ENCODE peak calls at places on chromosome 5, in seven cellular contexts. Z is SK-N-SH, J is H1, M is HepG2, V is K562, W is T47D, G is GM12878. O is an unnamed sample.

GRCh38 chr5:96463106-96463505 is 30.1 kb upstream of the PCSK1 start:
- DNase-seq in G (no peak), W (no peak), J (no peak), M (no peak), Z (no peak), V (no peak), O (no peak)

GRCh38 chr5:78899922-78900362 is 85.2 kb downstream of the ARSB start:
- DNase-seq in M (peak), G (no peak), Z (no peak), W (no peak), V (peak), J (peak), O (peak)

GRCh38 chr5:143168171-143168681 is 235.3 kb downstream of the NR3C1 start:
- DNase-seq in V (no peak), G (no peak), Z (no peak), J (no peak), W (no peak), M (no peak), O (no peak)

GRCh38 chr5:142900926-142901325 is 130.7 kb downstream of the ARHGAP26 start:
- DNase-seq in V (no peak), G (no peak), W (no peak), M (no peak), Z (no peak), J (no peak), O (no peak)

GRCh38 chr5:24832021-24832420 is 187.2 kb upstream of the CDH10 start:
- DNase-seq in Z (no peak), J (no peak), V (no peak), W (no peak), M (no peak), G (no peak), O (no peak)

GRCh38 chr5:218457-219289 is 553 bp downstream of the SDHA start:
- DNase-seq in J (no peak), M (peak), W (peak), G (no peak), V (peak), Z (peak), O (no peak)

GRCh38 chr5:126452477-126452876 is 29.3 kb downstream of the GRAMD2B start:
- DNase-seq in V (no peak), M (no peak), W (no peak), J (no peak), Z (no peak), G (no peak), O (no peak)

GRCh38 chr5:142587354-142587965 is 98.4 kb downstream of the FGF1 start:
- DNase-seq in M (peak), W (no peak), Z (no peak), V (peak), G (no peak), J (peak), O (peak)

GRCh38 chr5:61397238-61397637 is 65.2 kb downstream of the ZSWIM6 start:
- DNase-seq in V (no peak), Z (no peak), J (no peak), M (no peak), G (no peak), W (no peak), O (no peak)

GRCh38 chr5:1005362-1005851 is 3.2 kb upstream of the NKD2 start:
- DNase-seq in J (peak), Z (no peak), V (no peak), G (no peak), M (no peak), W (no peak), O (no peak)

DNA sequence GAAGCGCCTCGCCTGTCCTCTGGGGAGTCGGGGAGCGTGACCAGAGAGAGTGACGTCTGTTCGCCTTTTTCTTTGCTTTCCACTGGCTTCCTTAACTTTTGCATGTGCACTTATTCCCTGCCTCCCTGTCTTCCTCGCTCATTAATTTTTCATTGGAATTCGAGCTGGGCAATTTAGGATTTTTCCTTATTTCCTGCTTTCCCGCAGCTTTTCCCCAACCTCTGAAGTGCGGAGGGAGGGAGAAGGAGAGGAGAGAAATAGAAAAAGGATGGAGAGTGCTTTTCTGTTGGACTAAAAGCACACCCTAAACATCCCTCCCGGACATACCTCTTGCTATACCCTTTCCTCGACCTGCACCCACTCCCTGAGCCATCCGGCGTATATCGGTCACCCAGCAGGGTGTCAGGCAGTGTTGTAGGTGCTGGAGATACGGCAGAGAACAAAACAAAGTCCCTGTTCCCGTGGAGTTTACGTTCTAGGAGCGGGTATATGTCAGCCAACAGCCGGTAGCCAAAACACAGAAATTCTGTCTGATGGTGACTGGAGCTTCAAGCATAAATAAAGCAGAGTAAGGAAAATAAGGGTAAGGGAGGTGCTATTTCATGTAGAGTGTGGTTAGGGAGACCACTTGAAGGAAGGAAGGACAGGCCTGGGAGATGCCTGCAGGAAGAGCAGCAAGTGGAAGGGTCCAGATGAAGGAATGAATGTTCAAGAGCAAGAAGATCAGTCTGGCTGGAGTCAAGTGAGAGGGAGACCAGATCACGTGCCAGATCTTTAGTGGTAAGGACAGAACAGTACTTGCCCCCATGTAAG is 612 bp upstream of the ZFR start:
- DNase-seq in M (no peak), G (no peak), Z (peak), W (no peak), J (no peak), V (no peak), O (no peak)
- TF ChIP-seq JUND in M (peak), G (no peak), Z (no peak), W (no peak), J (no peak), V (no peak), O (no peak)

GRCh38 chr5:32443541-32444190 is 874 bp downstream of the ZFR start:
- DNase-seq in V (peak), W (peak), M (no peak), G (no peak), Z (peak), J (peak), O (no peak)

GRCh38 chr5:32444191-32444945 is at the start of gene ZFR:
- DNase-seq in J (peak), Z (peak), G (peak), W (peak), M (peak), V (peak), O (peak)

GRCh38 chr5:32446660-32447059 is 2.1 kb upstream of the ZFR start:
- DNase-seq in W (no peak), V (no peak), G (no peak), Z (no peak), J (no peak), M (no peak), O (no peak)

GRCh38 chr5:32445831-32446614 is 1.5 kb upstream of the ZFR start:
- DNase-seq in W (no peak), M (no peak), Z (no peak), G (no peak), V (no peak), J (no peak), O (no peak)

GRCh38 chr5:32443145-32443540 is 1.4 kb downstream of the ZFR start:
- DNase-seq in V (no peak), G (peak), J (no peak), M (no peak), Z (peak), W (no peak), O (no peak)
- TF ChIP-seq JUND in V (no peak), G (no peak), J (no peak), M (no peak), Z (no peak), W (no peak), O (no peak)

GRCh38 chr5:150780180-150780692 is 1.7 kb downstream of the SMIM3 start:
- DNase-seq in G (peak), W (no peak), M (no peak), V (no peak), J (no peak), Z (no peak), O (no peak)

GRCh38 chr5:150783422-150783928 is 4.9 kb downstream of the SMIM3 start:
- DNase-seq in M (no peak), V (no peak), G (peak), W (peak), Z (no peak), J (no peak), O (peak)

GRCh38 chr5:150782850-150783249 is 4.3 kb downstream of the SMIM3 start:
- DNase-seq in J (no peak), M (no peak), Z (no peak), W (no peak), V (no peak), G (no peak), O (no peak)

GRCh38 chr5:150780816-150781221 is 2.3 kb downstream of the SMIM3 start:
- DNase-seq in G (no peak), W (no peak), J (no peak), M (no peak), V (no peak), Z (no peak), O (no peak)

DNA sequence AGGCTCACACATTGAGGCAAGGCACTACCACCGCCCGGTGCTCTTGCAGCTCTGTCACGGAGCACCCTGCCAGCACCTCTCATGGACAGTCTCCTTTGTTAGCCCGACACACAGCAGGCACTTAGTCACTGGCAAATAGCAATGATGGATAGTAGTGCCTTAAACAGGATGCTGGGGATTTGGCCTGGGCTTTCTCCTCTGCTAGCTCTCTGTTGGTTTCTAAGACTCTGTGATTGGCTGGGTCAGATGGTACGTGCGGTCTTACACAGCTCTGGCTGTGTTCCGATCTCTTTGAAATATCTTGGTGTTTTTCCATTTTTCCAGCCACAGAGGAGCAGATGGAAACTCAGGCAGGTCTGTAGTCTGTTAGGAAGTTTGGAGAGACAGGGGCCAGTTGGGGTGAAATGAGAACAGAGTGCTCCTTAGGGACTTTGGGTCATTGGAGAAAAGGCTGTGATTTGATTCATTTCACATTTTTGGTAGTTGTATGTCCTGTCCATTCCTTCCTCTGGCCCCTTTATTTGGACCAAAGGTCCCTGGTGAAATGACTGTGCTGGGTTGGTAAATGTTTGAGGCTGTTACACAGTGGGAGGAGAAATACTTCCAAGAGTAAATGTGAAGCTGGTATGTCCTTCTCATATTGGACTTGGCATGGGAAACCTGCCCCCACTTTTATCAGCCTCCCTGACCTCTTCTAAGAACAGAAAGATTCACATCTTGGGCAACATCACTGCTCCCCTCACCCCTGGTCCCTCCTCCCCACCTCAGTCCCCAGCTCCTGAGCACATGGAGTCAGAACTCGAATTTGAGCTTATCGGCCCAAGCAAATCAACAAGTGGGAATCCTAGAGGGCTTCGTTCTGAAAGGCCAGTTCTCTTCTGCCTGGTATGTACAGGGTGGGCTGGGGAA is 3.4 kb downstream of the SMIM3 start:
- DNase-seq in G (no peak), M (peak), Z (no peak), J (no peak), V (no peak), W (no peak), O (no peak)
- TF ChIP-seq JUND in G (no peak), M (no peak), Z (peak), J (no peak), V (no peak), W (no peak), O (no peak)

DNA sequence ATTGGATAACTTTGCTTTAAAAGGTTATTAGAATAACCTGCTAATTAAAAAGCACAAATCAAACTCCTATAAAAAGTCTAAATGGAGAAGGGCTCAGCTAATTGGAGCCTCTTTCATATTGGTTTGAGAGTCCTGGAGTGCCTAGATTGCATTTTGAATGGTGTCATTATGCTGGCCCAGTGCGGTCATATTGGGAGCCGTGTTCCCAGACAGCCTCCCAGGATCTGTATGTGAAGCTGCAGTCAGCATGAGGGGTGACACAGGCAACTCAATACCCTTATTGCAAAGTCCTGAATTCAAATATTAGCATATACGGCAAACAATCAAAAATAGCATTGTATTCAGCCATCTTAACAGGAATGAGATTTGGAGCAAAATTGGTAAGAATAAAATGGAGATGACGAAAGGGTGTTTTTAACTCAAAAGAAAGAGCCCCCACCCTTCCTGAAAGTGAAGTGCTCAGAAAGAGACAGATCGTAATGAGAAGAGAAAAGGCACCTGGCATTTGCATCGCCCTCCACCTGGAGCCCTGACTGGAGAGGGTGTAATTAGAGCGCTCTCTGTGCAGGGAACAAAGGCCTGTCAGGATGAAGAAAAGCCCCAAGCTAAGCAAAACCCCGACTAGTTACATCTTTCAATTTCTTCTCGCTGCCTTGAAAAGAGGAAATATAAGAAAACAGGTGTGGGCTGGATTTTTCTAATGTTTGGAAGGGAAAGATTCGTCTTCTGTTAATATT is 621.0 kb upstream of the ADAMTS16 start:
- DNase-seq in J (no peak), W (no peak), M (no peak), V (no peak), G (no peak), Z (no peak), O (no peak)
- TF ChIP-seq JUND in J (no peak), W (no peak), M (no peak), V (no peak), G (no peak), Z (no peak), O (no peak)

DNA sequence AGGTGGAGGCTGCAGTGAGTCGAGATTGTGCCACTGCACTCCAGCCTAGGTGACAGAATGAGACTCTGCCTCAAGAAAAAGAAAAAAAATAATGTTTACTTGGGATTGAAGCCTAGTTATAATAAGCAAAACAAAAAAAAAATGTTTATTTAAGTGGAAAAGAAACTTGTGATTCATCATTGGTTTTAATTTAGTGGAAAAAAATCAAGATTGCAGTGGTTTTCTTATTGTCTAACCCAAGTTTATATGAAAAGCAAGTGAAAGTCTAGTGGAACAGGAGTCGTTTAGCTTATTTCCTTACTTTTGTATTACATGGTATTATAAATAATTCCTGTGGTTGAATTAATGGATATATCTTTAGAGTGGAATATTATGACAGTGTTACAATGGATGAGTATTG is 8.4 kb downstream of the CNOT8 start:
- DNase-seq in J (no peak), Z (no peak), W (no peak), G (no peak), M (no peak), V (no peak), O (no peak)
- TF ChIP-seq JUND in J (no peak), Z (no peak), W (no peak), G (no peak), M (no peak), V (no peak), O (no peak)

GRCh38 chr5:27708579-27708978 is 670.2 kb upstream of the CDH9 start:
- DNase-seq in V (no peak), G (no peak), M (no peak), W (no peak), J (no peak), Z (no peak), O (no peak)

GRCh38 chr5:27702339-27702820 is 664.0 kb upstream of the CDH9 start:
- DNase-seq in V (no peak), W (no peak), M (no peak), J (no peak), Z (no peak), G (no peak), O (no peak)

DNA sequence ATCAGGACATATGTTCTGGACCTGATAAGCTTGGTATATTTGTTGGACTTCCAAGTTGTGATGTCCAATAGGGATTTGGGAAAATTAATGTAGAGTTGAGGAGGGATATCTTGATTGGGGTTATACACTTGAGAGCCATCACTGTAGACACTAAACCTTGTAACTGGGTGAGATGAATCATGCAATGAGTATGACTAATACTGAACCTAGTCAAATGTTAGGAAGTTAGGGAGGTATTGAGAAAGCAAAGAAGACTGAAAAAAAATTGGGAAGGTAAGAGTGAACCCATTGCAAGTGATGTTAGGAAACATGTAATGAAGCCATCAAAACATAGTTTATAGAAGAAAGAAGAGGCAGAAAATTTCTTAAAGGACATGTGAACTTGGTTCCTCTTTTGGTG is 668.4 kb upstream of the CDH9 start:
- DNase-seq in M (no peak), Z (no peak), G (no peak), W (no peak), J (no peak), V (no peak), O (no peak)
- TF ChIP-seq JUND in M (no peak), Z (no peak), G (no peak), W (no peak), J (no peak), V (no peak), O (no peak)

GRCh38 chr5:32690153-32690552 is 21.0 kb upstream of the NPR3 start:
- DNase-seq in Z (no peak), M (peak), G (no peak), V (no peak), J (no peak), W (no peak), O (no peak)

GRCh38 chr5:32687167-32687831 is 23.8 kb upstream of the NPR3 start:
- DNase-seq in W (no peak), Z (peak), J (no peak), M (no peak), V (no peak), G (no peak), O (no peak)

GRCh38 chr5:32692066-32692746 is 18.9 kb upstream of the NPR3 start:
- DNase-seq in V (no peak), G (no peak), Z (no peak), W (no peak), J (no peak), M (no peak), O (no peak)
- TF ChIP-seq JUND in V (no peak), G (no peak), Z (peak), W (no peak), J (no peak), M (no peak), O (no peak)

GRCh38 chr5:177471610-177472356 is 1.7 kb downstream of the DBN1 start:
- DNase-seq in M (no peak), Z (peak), V (no peak), W (no peak), G (no peak), J (no peak), O (no peak)
- TF ChIP-seq JUND in M (no peak), Z (no peak), V (no peak), W (no peak), G (no peak), J (no peak), O (no peak)